ENCODE peak calls at places on chromosomes 11 and 22, in four cellular contexts. T is HCT116, P is HepG2, H is K562. K is an unnamed sample.

GRCh38 chr11:116853461-116854073 is 16.1 kb upstream of the APOA1 start:
- DNase-seq in P (no peak), T (peak; percentile 34), H (no peak), K (peak; percentile 36)

GRCh38 chr11:87020764-87021365 is 16.9 kb upstream of the TMEM135 start:
- DNase-seq in T (no peak), H (no peak), P (no peak), K (no peak)

GRCh38 chr11:72446929-72447753 is 12.8 kb upstream of the CLPB start:
- DNase-seq in T (peak; percentile 69), P (peak; percentile 62), H (peak; percentile 61), K (peak; percentile 57)

GRCh38 chr11:13207665-13208594 is 69.7 kb upstream of the BMAL1 start:
- DNase-seq in H (peak; percentile 38), T (no peak), P (peak; percentile 54), K (no peak)

GRCh38 chr11:77086521-77087472 is 15.8 kb upstream of the OMP start:
- DNase-seq in T (no peak), P (peak; percentile 39), H (no peak), K (no peak)

GRCh38 chr11:122207505-122207904 is 91.5 kb upstream of the BLID start:
- DNase-seq in P (no peak), T (no peak), H (no peak), K (no peak)

GRCh38 chr11:126925321-126926093 is 75.1 kb downstream of the KIRREL3 start:
- DNase-seq in P (no peak), H (no peak), T (no peak), K (no peak)

GRCh38 chr11:2803186-2804057 is 82.2 kb downstream of the CDKN1C start:
- DNase-seq in T (no peak), H (no peak), P (no peak), K (no peak)

GRCh38 chr11:18347471-18348125 is 25.2 kb downstream of the GTF2H1 start:
- DNase-seq in H (no peak), P (no peak), T (no peak), K (no peak)

GRCh38 chr11:23556163-23556750 is 696.0 kb upstream of the CCDC179 start:
- DNase-seq in H (no peak), P (no peak), T (no peak), K (no peak)

GRCh38 chr11:39365809-39366436 is 2093.5 kb downstream of the LRRC4C start:
- DNase-seq in H (no peak), P (no peak), T (no peak), K (peak; percentile 77)

GRCh38 chr11:79039122-79039521 is 401.7 kb downstream of the TENM4 start:
- DNase-seq in H (no peak), P (no peak), T (no peak), K (no peak)

GRCh38 chr11:67178878-67179277 is 59.8 kb downstream of the KDM2A start:
- DNase-seq in P (no peak), H (no peak), T (no peak), K (no peak)

GRCh38 chr22:19757985-19758895 is 2.3 kb upstream of the TBX1 start:
- DNase-seq in P (no peak), H (no peak), T (no peak), K (no peak)

GRCh38 chr22:32476804-32477203 is 2.2 kb downstream of the FBXO7 start:
- DNase-seq in T (no peak), H (no peak), P (no peak), K (no peak)

GRCh38 chr22:50626856-50627451 is 998 bp downstream of the ARSA start:
- DNase-seq in P (no peak), T (no peak), H (no peak), K (no peak)

GRCh38 chr11:126061707-126062678 is 673 bp downstream of the CDON start:
- DNase-seq in H (no peak), P (peak; percentile 66), T (peak; percentile 23), K (peak; percentile 86)

GRCh38 chr22:43276311-43276710 is 66.9 kb downstream of the SCUBE1 start:
- DNase-seq in H (no peak), P (no peak), T (no peak), K (no peak)

GRCh38 chr11:27385245-27385644 is 22.2 kb upstream of the CCDC34 start:
- DNase-seq in T (no peak), P (no peak), H (no peak), K (no peak)

GRCh38 chr22:29202231-29203192 is 3.2 kb upstream of the EMID1 start:
- DNase-seq in H (peak; percentile 65), T (no peak), P (peak; percentile 38), K (peak; percentile 28)

GRCh38 chr11:66242085-66242765 is 26.2 kb upstream of the RAB1B start:
- DNase-seq in P (no peak), H (no peak), T (no peak), K (no peak)

GRCh38 chr11:85086511-85087284 is 540.4 kb downstream of the DLG2 start:
- DNase-seq in T (no peak), H (no peak), P (no peak), K (no peak)

GRCh38 chr11:122248130-122248529 is 132.1 kb upstream of the BLID start:
- DNase-seq in H (no peak), P (no peak), T (no peak), K (no peak)

GRCh38 chr11:33172996-33173395 is 11.7 kb upstream of the CSTF3 start:
- DNase-seq in H (no peak), P (peak; percentile 32), T (no peak), K (no peak)

GRCh38 chr11:134385774-134386565 is 26.1 kb downstream of the B3GAT1 start:
- DNase-seq in P (no peak), T (no peak), H (no peak), K (no peak)

GRCh38 chr11:2471048-2471803 is 26.4 kb downstream of the KCNQ1 start:
- DNase-seq in H (no peak), P (no peak), T (no peak), K (no peak)

GRCh38 chr11:62958547-62959071 is 26.2 kb downstream of the SLC22A6 start:
- DNase-seq in T (no peak), P (no peak), H (no peak), K (no peak)

GRCh38 chr11:67271548-67272284 is 5.4 kb downstream of the GRK2 start:
- DNase-seq in P (no peak), H (no peak), T (no peak), K (peak; percentile 72)

GRCh38 chr11:125923012-125923579 is 18.8 kb downstream of the DDX25 start:
- DNase-seq in H (peak; percentile 71), P (peak; percentile 77), T (peak; percentile 77), K (peak; percentile 84)

DNA sequence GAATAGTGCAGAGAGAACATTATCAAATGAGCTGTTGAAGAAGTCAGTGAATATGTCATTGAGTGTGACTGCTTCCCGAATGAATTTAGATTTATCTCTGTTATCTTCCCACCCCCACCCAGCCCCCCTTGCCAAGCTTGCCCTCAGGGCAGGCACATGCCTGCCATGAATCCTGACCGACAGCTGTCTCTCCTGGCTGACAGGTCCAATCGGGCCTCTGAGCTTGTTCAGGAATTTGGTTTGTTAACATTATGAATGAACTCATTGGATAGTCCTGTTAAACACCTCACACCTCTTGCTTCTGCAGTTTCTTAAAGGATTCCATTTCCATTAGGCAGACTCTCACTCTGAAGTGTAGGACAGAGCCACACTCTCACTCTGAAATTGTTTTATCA is 357.7 kb downstream of the INSC start:
- DNase-seq in T (no peak), H (no peak), P (no peak), K (peak; percentile 10)
- TF ChIP-seq JUND in T (no peak), H (no peak), P (no peak), K (no peak)

GRCh38 chr22:27331526-27332281 is 469.9 kb downstream of the MN1 start:
- DNase-seq in T (no peak), H (no peak), P (peak; percentile 6), K (no peak)
- TF ChIP-seq JUND in T (no peak), H (no peak), P (no peak), K (no peak)

GRCh38 chr11:12137005-12137690 is 26.8 kb downstream of the MICAL2 start:
- DNase-seq in H (no peak), P (peak; percentile 28), T (no peak), K (peak; percentile 91)
- TF ChIP-seq JUND in H (no peak), P (no peak), T (no peak), K (no peak)

DNA sequence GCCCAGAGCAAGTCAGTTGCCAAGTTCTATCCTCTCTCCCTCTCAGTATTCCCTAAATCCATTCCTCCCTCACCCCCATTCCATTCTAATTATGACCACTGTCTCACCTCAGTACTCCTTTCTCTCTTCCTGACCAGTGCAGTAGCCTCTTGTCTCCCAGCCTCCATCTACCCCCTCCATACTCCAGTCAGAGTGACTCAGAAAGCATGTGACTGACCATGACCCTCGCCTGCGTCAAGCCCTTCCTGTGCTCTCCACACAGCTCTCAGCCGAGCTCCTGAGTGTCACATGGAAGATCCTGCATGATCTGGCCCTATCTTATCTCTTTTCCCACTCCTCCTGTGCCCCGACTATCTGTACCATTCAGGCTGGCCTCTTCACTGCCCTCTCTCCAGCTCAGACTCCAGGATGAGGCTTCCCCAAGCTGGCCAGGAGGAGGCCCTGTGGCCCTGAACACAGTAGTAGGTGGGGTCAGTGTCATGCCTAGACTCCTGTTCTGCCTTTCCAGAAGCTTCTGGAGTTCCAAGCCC is 42.6 kb downstream of the NEU3 start:
- DNase-seq in H (peak; percentile 89), T (no peak), P (peak; percentile 41), K (no peak)
- TF ChIP-seq JUND in H (peak; percentile 97), T (no peak), P (no peak), K (no peak)

DNA sequence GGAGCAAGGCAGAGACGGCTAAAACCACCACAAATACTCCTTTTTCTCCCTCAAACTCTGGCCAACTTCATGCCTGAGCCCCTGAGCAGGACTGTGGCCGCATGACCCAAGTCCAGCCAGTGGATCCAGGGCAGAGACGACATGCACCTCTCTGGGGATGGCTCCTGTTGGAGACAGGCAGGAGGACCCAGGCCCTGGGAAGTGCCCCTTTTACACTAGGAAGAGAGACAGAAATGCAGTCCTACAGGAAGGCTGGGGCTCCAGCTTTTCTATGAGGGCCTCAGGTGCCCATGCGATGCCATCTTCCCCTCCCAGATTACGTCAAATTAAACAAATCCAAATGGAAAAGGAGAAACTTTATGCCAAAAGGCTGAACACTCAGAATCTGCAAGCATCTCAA is 498.0 kb downstream of the BRD1 start:
- DNase-seq in P (no peak), T (no peak), H (no peak), K (no peak)
- TF ChIP-seq JUND in P (no peak), T (no peak), H (no peak), K (no peak)

GRCh38 chr22:31289335-31289734 is 3.0 kb downstream of the PIK3IP1 start:
- DNase-seq in H (no peak), T (no peak), P (no peak), K (no peak)
- TF ChIP-seq JUND in H (no peak), T (no peak), P (no peak), K (no peak)